ENCODE peak calls at places on chromosomes 6 and 20, in six cellular contexts. Z is GM23338, K is HEK293T, Y is breast epithelium, U is prostate gland, G is caudate nucleus. D is an unnamed sample.
A peak's percentile ranks its signal among the peaks of the same experiment; 100 is the strongest.

GRCh38 chr6:149454405-149454848 is 30.4 kb downstream of the ZC3H12D start:
- DNase-seq in Z (no peak), K (no peak), Y (peak; percentile 79), U (peak; percentile 85), G (peak; percentile 37), D (peak; percentile 86)

GRCh38 chr20:34127787-34128186 is 15.7 kb upstream of the EIF2S2 start:
- DNase-seq in Z (no peak), K (no peak), Y (no peak), U (no peak), G (no peak), D (no peak)

GRCh38 chr6:163634514-163635171 is 220.1 kb downstream of the QKI start:
- DNase-seq in Z (peak; percentile 25), K (no peak), Y (peak; percentile 29), U (no peak), G (no peak), D (no peak)

GRCh38 chr6:15089569-15090144 is 156.2 kb upstream of the JARID2 start:
- DNase-seq in Z (no peak), K (no peak), Y (peak; percentile 79), U (peak; percentile 80), G (no peak), D (no peak)

GRCh38 chr6:111230351-111231077 is 143.2 kb downstream of the SLC16A10 start:
- DNase-seq in Z (no peak), K (no peak), Y (no peak), U (no peak), G (no peak), D (no peak)

GRCh38 chr6:89284081-89284480 is 31.0 kb downstream of the GABRR2 start:
- DNase-seq in Z (no peak), K (no peak), Y (no peak), U (no peak), G (no peak), D (no peak)

GRCh38 chr20:63682384-63683139 is 13.9 kb upstream of the TNFRSF6B start:
- DNase-seq in Z (no peak), K (no peak), Y (peak; percentile 72), U (no peak), G (no peak), D (peak; percentile 73)

GRCh38 chr6:132400641-132401119 is 595 bp downstream of the MOXD1 start:
- DNase-seq in Z (peak; percentile 55), K (no peak), Y (no peak), U (no peak), G (no peak), D (no peak)

D was measured in dorsolateral prefrontal cortex.